ENCODE peak calls at places on chromosomes 12 and 14, in six cellular contexts. One of them, this sample, is unnamed.

GRCh38 chr14:21248739-21249411 is 20.4 kb downstream of the HNRNPC start:
- DNase-seq in H9: no peak
- DNase-seq in IMR-90: peak; percentile 32
- DNase-seq in mesenchymal stem cell: no peak
- DNase-seq in trophoblast cell: peak; percentile 89
- DNase-seq in H1: no peak
- DNase-seq in this sample: no peak

GRCh38 chr12:113781415-113782198 is 184.5 kb downstream of the RBM19 start:
- DNase-seq in IMR-90: peak; percentile 59
- DNase-seq in H9: no peak
- DNase-seq in H1: no peak
- DNase-seq in mesenchymal stem cell: peak; percentile 96
- DNase-seq in trophoblast cell: no peak
- DNase-seq in this sample: no peak

GRCh38 chr12:67269632-67270578 is 747 bp downstream of the CAND1 start:
- DNase-seq in trophoblast cell: peak; percentile 45
- DNase-seq in H1: peak; percentile 74
- DNase-seq in IMR-90: no peak
- DNase-seq in mesenchymal stem cell: no peak
- DNase-seq in H9: peak; percentile 69
- DNase-seq in this sample: no peak

GRCh38 chr14:51018521-51018920 is 74.2 kb upstream of the PYGL start:
- DNase-seq in mesenchymal stem cell: peak; percentile 14
- DNase-seq in IMR-90: peak; percentile 41
- DNase-seq in H9: no peak
- DNase-seq in trophoblast cell: peak; percentile 65
- DNase-seq in H1: no peak
- DNase-seq in this sample: no peak

GRCh38 chr12:49990269-49990668 is 17.5 kb downstream of the AQP6 start:
- DNase-seq in IMR-90: peak; percentile 64
- DNase-seq in H1: no peak
- DNase-seq in H9: no peak
- DNase-seq in trophoblast cell: peak; percentile 18
- DNase-seq in mesenchymal stem cell: no peak
- DNase-seq in this sample: no peak

GRCh38 chr12:108616941-108617858 is 16.5 kb downstream of the SELPLG start:
- DNase-seq in trophoblast cell: peak; percentile 35
- DNase-seq in H9: no peak
- DNase-seq in H1: no peak
- DNase-seq in mesenchymal stem cell: peak; percentile 68
- DNase-seq in IMR-90: no peak
- DNase-seq in this sample: no peak

GRCh38 chr14:61598980-61599379 is 96.3 kb upstream of the HIF1A start:
- DNase-seq in trophoblast cell: no peak
- DNase-seq in H1: no peak
- DNase-seq in mesenchymal stem cell: no peak
- DNase-seq in IMR-90: no peak
- DNase-seq in H9: no peak
- DNase-seq in this sample: no peak

GRCh38 chr12:132141976-132142678 is 2.0 kb downstream of the DDX51 start:
- DNase-seq in H1: no peak
- DNase-seq in H9: no peak
- DNase-seq in mesenchymal stem cell: no peak
- DNase-seq in trophoblast cell: no peak
- DNase-seq in IMR-90: no peak
- DNase-seq in this sample: no peak

GRCh38 chr14:33943081-33943480 is 7.8 kb downstream of the EGLN3 start:
- DNase-seq in IMR-90: no peak
- DNase-seq in trophoblast cell: no peak
- DNase-seq in H1: no peak
- DNase-seq in H9: no peak
- DNase-seq in mesenchymal stem cell: no peak
- DNase-seq in this sample: no peak

GRCh38 chr12:118274066-118274465 is 98.6 kb downstream of the TAOK3 start:
- DNase-seq in H1: no peak
- DNase-seq in mesenchymal stem cell: no peak
- DNase-seq in trophoblast cell: no peak
- DNase-seq in IMR-90: no peak
- DNase-seq in H9: no peak
- DNase-seq in this sample: no peak

GRCh38 chr12:23084236-23084995 is 459.4 kb downstream of the ETNK1 start:
- DNase-seq in mesenchymal stem cell: peak; percentile 57
- DNase-seq in IMR-90: peak; percentile 95
- DNase-seq in H1: no peak
- DNase-seq in trophoblast cell: peak; percentile 33
- DNase-seq in H9: no peak
- DNase-seq in this sample: no peak

GRCh38 chr14:103122578-103123127 is 608 bp upstream of the TNFAIP2 start:
- DNase-seq in H1: peak; percentile 85
- DNase-seq in trophoblast cell: peak; percentile 27
- DNase-seq in H9: peak; percentile 72
- DNase-seq in mesenchymal stem cell: no peak
- DNase-seq in IMR-90: no peak
- DNase-seq in this sample: no peak

GRCh38 chr14:22200977-22201605 is 387.9 kb downstream of the DAD1 start:
- DNase-seq in mesenchymal stem cell: peak; percentile 68
- DNase-seq in trophoblast cell: peak; percentile 80
- DNase-seq in H1: no peak
- DNase-seq in IMR-90: peak; percentile 82
- DNase-seq in H9: no peak
- DNase-seq in this sample: peak; percentile 29

GRCh38 chr12:20097561-20097960 is 270.8 kb upstream of the PDE3A start:
- DNase-seq in mesenchymal stem cell: peak; percentile 69
- DNase-seq in H9: no peak
- DNase-seq in IMR-90: peak; percentile 75
- DNase-seq in trophoblast cell: no peak
- DNase-seq in H1: no peak
- DNase-seq in this sample: no peak

GRCh38 chr14:85599939-85600338 is 70.0 kb downstream of the FLRT2 start:
- DNase-seq in trophoblast cell: peak; percentile 28
- DNase-seq in H9: no peak
- DNase-seq in H1: no peak
- DNase-seq in mesenchymal stem cell: peak; percentile 68
- DNase-seq in IMR-90: peak; percentile 47
- DNase-seq in this sample: no peak

GRCh38 chr12:98820005-98820404 is 174.9 kb downstream of the APAF1 start:
- DNase-seq in trophoblast cell: no peak
- DNase-seq in IMR-90: no peak
- DNase-seq in mesenchymal stem cell: no peak
- DNase-seq in H1: no peak
- DNase-seq in H9: no peak
- DNase-seq in this sample: peak; percentile 18

GRCh38 chr14:60310086-60310684 is 61.2 kb downstream of the PPM1A start:
- DNase-seq in trophoblast cell: peak; percentile 10
- DNase-seq in mesenchymal stem cell: no peak
- DNase-seq in IMR-90: peak; percentile 31
- DNase-seq in H1: no peak
- DNase-seq in H9: no peak
- DNase-seq in this sample: no peak

GRCh38 chr12:108047130-108047550 is 81.9 kb upstream of the WSCD2 start:
- DNase-seq in H1: no peak
- DNase-seq in H9: no peak
- DNase-seq in mesenchymal stem cell: no peak
- DNase-seq in trophoblast cell: peak; percentile 5
- DNase-seq in IMR-90: no peak
- DNase-seq in this sample: no peak

GRCh38 chr12:114500775-114501473 is 95.0 kb upstream of the TBX5 start:
- DNase-seq in IMR-90: no peak
- DNase-seq in mesenchymal stem cell: no peak
- DNase-seq in H1: no peak
- DNase-seq in H9: no peak
- DNase-seq in trophoblast cell: no peak
- DNase-seq in this sample: no peak

GRCh38 chr14:52112336-52113018 is 43.6 kb upstream of the NID2 start:
- DNase-seq in H1: no peak
- DNase-seq in trophoblast cell: peak; percentile 76
- DNase-seq in H9: no peak
- DNase-seq in IMR-90: peak; percentile 84
- DNase-seq in mesenchymal stem cell: peak; percentile 63
- DNase-seq in this sample: no peak

GRCh38 chr14:44979273-44979672 is 17.3 kb downstream of the TOGARAM1 start:
- DNase-seq in H9: no peak
- DNase-seq in IMR-90: no peak
- DNase-seq in trophoblast cell: no peak
- DNase-seq in H1: no peak
- DNase-seq in mesenchymal stem cell: no peak
- DNase-seq in this sample: no peak

GRCh38 chr14:89379006-89379405 is 38.0 kb downstream of the FOXN3 start:
- DNase-seq in mesenchymal stem cell: no peak
- DNase-seq in H1: no peak
- DNase-seq in IMR-90: no peak
- DNase-seq in trophoblast cell: no peak
- DNase-seq in H9: no peak
- DNase-seq in this sample: no peak

GRCh38 chr14:90319173-90319572 is 12.6 kb downstream of the NRDE2 start:
- DNase-seq in mesenchymal stem cell: no peak
- DNase-seq in trophoblast cell: peak; percentile 19
- DNase-seq in H9: no peak
- DNase-seq in H1: no peak
- DNase-seq in IMR-90: no peak
- DNase-seq in this sample: no peak

GRCh38 chr12:68871899-68872298 is 61.1 kb downstream of the CPM start:
- DNase-seq in trophoblast cell: peak; percentile 42
- DNase-seq in IMR-90: peak; percentile 28
- DNase-seq in mesenchymal stem cell: no peak
- DNase-seq in H9: no peak
- DNase-seq in H1: no peak
- DNase-seq in this sample: no peak

GRCh38 chr12:68063900-68064590 is 74.8 kb downstream of the IFNG-AS1 start:
- DNase-seq in H9: no peak
- DNase-seq in H1: no peak
- DNase-seq in mesenchymal stem cell: no peak
- DNase-seq in trophoblast cell: no peak
- DNase-seq in IMR-90: no peak
- DNase-seq in this sample: no peak

GRCh38 chr12:57772429-57773322 is at the start of gene EEF1AKMT3:
- DNase-seq in IMR-90: peak; percentile 35
- DNase-seq in mesenchymal stem cell: peak; percentile 79
- DNase-seq in trophoblast cell: peak; percentile 65
- DNase-seq in H9: no peak
- DNase-seq in H1: no peak
- DNase-seq in this sample: no peak

GRCh38 chr12:24661657-24662096 is 287.2 kb downstream of the BCAT1 start:
- DNase-seq in H9: no peak
- DNase-seq in mesenchymal stem cell: peak; percentile 92
- DNase-seq in trophoblast cell: peak; percentile 29
- DNase-seq in H1: no peak
- DNase-seq in IMR-90: peak; percentile 80
- DNase-seq in this sample: no peak

GRCh38 chr12:944201-944600 is 5.3 kb downstream of the RAD52 start:
- DNase-seq in H9: no peak
- DNase-seq in H1: no peak
- DNase-seq in mesenchymal stem cell: no peak
- DNase-seq in trophoblast cell: no peak
- DNase-seq in IMR-90: no peak
- DNase-seq in this sample: no peak
- H3K14ac ChIP-seq in H9: no peak overlapping the region
- H3K14ac ChIP-seq in H1: no peak overlapping the region
- H3K14ac ChIP-seq in mesenchymal stem cell: no peak overlapping the region
- H3K14ac ChIP-seq in trophoblast cell: no peak overlapping the region
- H3K14ac ChIP-seq in IMR-90: no peak overlapping the region
- H3K14ac ChIP-seq in this sample: no peak overlapping the region

DNA sequence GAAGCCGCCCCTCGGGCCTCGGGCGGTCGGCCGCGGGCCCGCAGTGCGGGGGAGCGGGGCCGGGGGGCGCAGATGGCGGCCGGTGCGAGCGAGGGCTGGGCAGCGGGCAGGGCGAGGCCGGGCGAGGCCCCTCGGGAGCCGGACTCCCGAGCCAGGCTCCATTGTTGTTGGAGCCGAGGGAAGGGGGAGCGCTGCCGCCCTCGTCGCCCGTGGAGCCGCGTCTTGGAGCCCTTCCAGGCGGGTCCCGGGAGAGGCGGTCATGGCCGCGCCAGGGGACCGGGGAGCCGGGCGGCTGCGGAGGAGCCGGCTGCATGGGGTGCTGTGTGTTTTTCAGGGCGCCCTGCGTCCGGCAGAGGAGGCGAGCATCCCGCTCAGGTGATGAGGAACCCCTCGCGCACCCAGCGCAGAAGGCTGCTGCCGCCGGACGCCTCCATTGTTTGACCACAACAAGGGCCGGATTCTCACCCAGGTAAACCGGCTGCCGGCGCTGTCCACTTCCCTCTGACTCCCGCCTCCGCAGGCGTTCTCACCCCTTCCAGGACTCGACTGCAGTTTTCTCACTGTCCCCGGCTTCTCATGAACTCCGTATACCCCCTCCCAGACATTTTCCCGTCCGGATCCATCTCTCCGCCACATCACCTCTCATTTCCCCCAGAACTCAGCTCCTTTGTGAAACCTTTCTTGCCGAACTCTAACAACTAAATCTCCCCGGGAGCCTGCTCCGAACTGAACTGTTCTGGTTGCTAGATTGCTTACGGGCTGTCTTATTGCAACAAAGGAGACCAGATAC is 732 bp downstream of the ZNF664 start:
- DNase-seq in H1: peak; percentile 62
- DNase-seq in trophoblast cell: peak; percentile 41
- DNase-seq in H9: peak; percentile 66
- DNase-seq in mesenchymal stem cell: no peak
- DNase-seq in IMR-90: peak; percentile 10
- DNase-seq in this sample: peak; percentile 15
- H4K8ac ChIP-seq in H1: peak overlapping the region; percentile 66
- H4K8ac ChIP-seq in trophoblast cell: peak overlapping the region; percentile 80
- H4K8ac ChIP-seq in H9: no peak overlapping the region
- H4K8ac ChIP-seq in mesenchymal stem cell: peak overlapping the region; percentile 41
- H4K8ac ChIP-seq in IMR-90: no peak overlapping the region
- H4K8ac ChIP-seq in this sample: no peak overlapping the region

DNA sequence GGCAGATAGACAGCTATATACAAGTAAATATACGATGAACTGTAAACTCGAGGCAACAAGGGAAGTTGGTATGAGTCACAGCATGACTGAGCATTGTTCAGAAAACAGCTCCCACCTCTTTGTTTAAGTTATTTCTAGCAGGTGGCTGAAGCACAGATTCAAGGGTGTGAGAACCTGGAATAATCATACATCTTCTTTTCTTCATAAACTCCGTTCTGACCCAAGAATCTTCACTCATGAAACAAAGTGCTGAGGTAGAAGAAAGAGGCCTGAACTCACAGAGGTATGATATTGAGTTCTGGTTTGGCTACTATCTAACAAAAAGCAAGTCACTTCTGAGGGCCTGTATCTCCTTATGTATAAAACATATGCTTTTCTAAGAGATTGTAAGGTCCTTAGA is 364.1 kb upstream of the KITLG start:
- DNase-seq in mesenchymal stem cell: peak; percentile 47
- DNase-seq in trophoblast cell: no peak
- DNase-seq in H9: no peak
- DNase-seq in H1: no peak
- DNase-seq in IMR-90: peak; percentile 60
- DNase-seq in this sample: no peak
- H3K14ac ChIP-seq in mesenchymal stem cell: no peak overlapping the region
- H3K14ac ChIP-seq in trophoblast cell: no peak overlapping the region
- H3K14ac ChIP-seq in H9: no peak overlapping the region
- H3K14ac ChIP-seq in H1: no peak overlapping the region
- H3K14ac ChIP-seq in IMR-90: peak overlapping the region; percentile 23
- H3K14ac ChIP-seq in this sample: no peak overlapping the region

DNA sequence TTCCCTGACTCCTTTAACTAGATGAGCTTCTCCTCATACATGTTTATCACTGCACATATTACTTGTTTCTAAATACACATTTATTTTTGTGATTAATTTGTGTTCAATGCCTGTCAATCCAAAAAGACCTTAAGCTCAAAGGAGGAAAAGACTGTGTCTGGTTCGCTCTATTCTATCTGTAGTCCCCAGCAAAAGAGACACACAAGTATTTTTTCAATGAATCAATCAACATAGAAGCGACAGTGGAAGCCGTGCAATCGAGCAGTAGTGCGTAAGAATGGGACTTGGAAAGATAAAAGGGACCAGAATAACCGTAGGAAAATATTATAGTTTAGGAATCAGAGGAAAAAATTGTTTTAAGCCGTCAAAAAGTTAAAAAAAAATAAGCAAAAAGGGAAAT is 951 bp downstream of the WDHD1 start:
- DNase-seq in IMR-90: no peak
- DNase-seq in mesenchymal stem cell: no peak
- DNase-seq in trophoblast cell: no peak
- DNase-seq in H9: no peak
- DNase-seq in H1: no peak
- DNase-seq in this sample: no peak
- H4K8ac ChIP-seq in IMR-90: peak overlapping the region; percentile 90
- H4K8ac ChIP-seq in mesenchymal stem cell: no peak overlapping the region
- H4K8ac ChIP-seq in trophoblast cell: no peak overlapping the region
- H4K8ac ChIP-seq in H9: no peak overlapping the region
- H4K8ac ChIP-seq in H1: no peak overlapping the region
- H4K8ac ChIP-seq in this sample: no peak overlapping the region

This sample was measured in neuronal stem cell.